ENCODE peak calls at places on chromosomes 3 and 15, in five cellular contexts. S is NCI-H2029; K is AG08395; W is activated naive CD4-positive, alpha-beta T cell treated with anti-CD3 and anti-CD28 coated beads for 36 hours; I is H54. O is an unnamed sample.

GRCh38 chr3:50559702-50560101 is 7.8 kb downstream of the C3orf18 start:
- DNase-seq in S (no peak), K (peak; percentile 28), W (no peak), I (no peak), O (no peak)

GRCh38 chr15:39624806-39625205 is 43.9 kb downstream of the THBS1 start:
- DNase-seq in S (no peak), K (peak; percentile 89), W (peak; percentile 62), I (peak; percentile 42), O (no peak)

GRCh38 chr15:43210172-43210745 is 10.6 kb downstream of the EPB42 start:
- DNase-seq in S (no peak), K (no peak), W (no peak), I (no peak), O (no peak)

GRCh38 chr15:39770748-39771689 is 11.6 kb downstream of the FSIP1 start:
- DNase-seq in S (no peak), K (peak; percentile 92), W (no peak), I (no peak), O (no peak)

GRCh38 chr3:42118762-42119361 is 27.7 kb downstream of the TRAK1 start:
- DNase-seq in S (peak; percentile 48), K (no peak), W (peak; percentile 55), I (no peak), O (no peak)

GRCh38 chr3:113685124-113685523 is 11.3 kb downstream of the USF3 start:
- DNase-seq in S (no peak), K (no peak), W (no peak), I (no peak), O (no peak)

GRCh38 chr15:88440021-88440420 is 27.2 kb downstream of the MRPL46 start:
- DNase-seq in S (no peak), K (peak; percentile 52), W (no peak), I (peak; percentile 13), O (no peak)

GRCh38 chr3:56795097-56795806 is 6.5 kb downstream of the ARHGEF3 start:
- DNase-seq in S (no peak), K (no peak), W (no peak), I (no peak), O (no peak)

GRCh38 chr3:171600030-171600429 is 139.8 kb upstream of the TNIK start:
- DNase-seq in S (no peak), K (no peak), W (no peak), I (no peak), O (no peak)

GRCh38 chr3:167940241-167940640 is 155.5 kb downstream of the GOLIM4 start:
- DNase-seq in S (no peak), K (no peak), W (no peak), I (no peak), O (no peak)

GRCh38 chr15:63236272-63236671 is 41.1 kb upstream of the APH1B start:
- DNase-seq in S (no peak), K (no peak), W (no peak), I (no peak), O (peak; percentile 80)

GRCh38 chr15:27410986-27411385 is 440.0 kb downstream of the GABRG3 start:
- DNase-seq in S (peak; percentile 18), K (no peak), W (no peak), I (no peak), O (no peak)

GRCh38 chr3:38059148-38059547 is 20.1 kb downstream of the DLEC1 start:
- DNase-seq in S (no peak), K (no peak), W (no peak), I (no peak), O (no peak)

GRCh38 chr15:80211976-80212375 is 40.0 kb downstream of the CTXND1 start:
- DNase-seq in S (no peak), K (no peak), W (no peak), I (no peak), O (no peak)

GRCh38 chr15:51793521-51793920 is 35.9 kb upstream of the TMOD3 start:
- DNase-seq in S (no peak), K (no peak), W (no peak), I (no peak), O (no peak)

GRCh38 chr3:149895339-149895738 is 75.4 kb downstream of the PFN2 start:
- DNase-seq in S (no peak), K (no peak), W (no peak), I (no peak), O (no peak)

GRCh38 chr15:81189583-81190283 is 6.9 kb upstream of the IL16 start:
- DNase-seq in S (no peak), K (peak; percentile 87), W (no peak), I (no peak), O (no peak)

GRCh38 chr3:155252535-155252934 is 40.9 kb downstream of the STRIT1 start:
- DNase-seq in S (no peak), K (no peak), W (no peak), I (no peak), O (no peak)

GRCh38 chr3:98855811-98856400 is 45.6 kb downstream of the DCBLD2 start:
- DNase-seq in S (no peak), K (peak; percentile 83), W (no peak), I (peak; percentile 26), O (no peak)

GRCh38 chr15:67421105-67421504 is 99.8 kb upstream of the C15orf61 start:
- DNase-seq in S (no peak), K (no peak), W (no peak), I (no peak), O (no peak)

GRCh38 chr3:105619651-105620050 is 249.2 kb downstream of the CBLB start:
- DNase-seq in S (no peak), K (no peak), W (no peak), I (no peak), O (no peak)

GRCh38 chr3:4949659-4950058 is 29.6 kb upstream of the BHLHE40 start:
- DNase-seq in S (no peak), K (no peak), W (no peak), I (no peak), O (no peak)

GRCh38 chr3:86961297-86961696 is 29.7 kb downstream of the VGLL3 start:
- DNase-seq in S (no peak), K (no peak), W (no peak), I (no peak), O (no peak)

GRCh38 chr3:158970006-158970405 is 168.2 kb downstream of the MFSD1 start:
- DNase-seq in S (no peak), K (no peak), W (no peak), I (no peak), O (no peak)

GRCh38 chr3:12662593-12663310 is 1.2 kb downstream of the RAF1 start:
- DNase-seq in S (no peak), K (no peak), W (peak; percentile 55), I (no peak), O (no peak)

GRCh38 chr15:66923438-66923881 is 141.9 kb upstream of the SMAD3 start:
- DNase-seq in S (no peak), K (no peak), W (peak; percentile 58), I (peak; percentile 23), O (no peak)

GRCh38 chr3:53775834-53776251 is 70.4 kb downstream of the CHDH start:
- DNase-seq in S (no peak), K (peak; percentile 21), W (no peak), I (no peak), O (no peak)

GRCh38 chr3:60746043-60746638 is 505.1 kb downstream of the FHIT start:
- DNase-seq in S (no peak), K (no peak), W (no peak), I (no peak), O (no peak)

GRCh38 chr3:137998643-137999042 is 11.3 kb upstream of the CLDN18 start:
- DNase-seq in S (no peak), K (no peak), W (no peak), I (no peak), O (no peak)

GRCh38 chr3:134988666-134989065 is 193.6 kb downstream of the EPHB1 start:
- DNase-seq in S (no peak), K (no peak), W (no peak), I (no peak), O (no peak)

GRCh38 chr15:36372968-36373367 is 206.5 kb upstream of the CDIN1 start:
- DNase-seq in S (no peak), K (no peak), W (no peak), I (no peak), O (no peak)

GRCh38 chr15:70430029-70430428 is 332.3 kb upstream of the TLE3 start:
- DNase-seq in S (no peak), K (no peak), W (no peak), I (no peak), O (no peak)

GRCh38 chr15:92636950-92637481 is 18.6 kb downstream of the FAM174B start:
- DNase-seq in S (peak; percentile 88), K (no peak), W (no peak), I (no peak), O (peak; percentile 70)

GRCh38 chr15:74400313-74400850 is 32.9 kb upstream of the CYP11A1 start:
- DNase-seq in S (no peak), K (no peak), W (peak; percentile 68), I (no peak), O (no peak)